ENCODE peak calls at places on chromosomes 12 and 14, in four cellular contexts. C, X, Q and U are unnamed samples.
A peak's percentile ranks its signal among the peaks of the same experiment; 100 is the strongest.

GRCh38 chr12:97556201-97556824 is 93.7 kb downstream of the RMST start:
- DNase-seq in C (no peak), X (no peak), Q (no peak), U (no peak)

GRCh38 chr12:10113920-10114319 is 15.1 kb upstream of the CLEC1A start:
- DNase-seq in X (no peak), C (no peak), Q (no peak), U (no peak)

GRCh38 chr12:62841841-62842240 is 93.1 kb downstream of the PPM1H start:
- DNase-seq in C (peak; percentile 35), Q (no peak), X (no peak), U (no peak)

GRCh38 chr14:101819251-101819990 is 57.9 kb downstream of the PPP2R5C start:
- DNase-seq in C (no peak), Q (no peak), X (no peak), U (no peak)

GRCh38 chr12:5432011-5432400 is at the start of gene NTF3:
- DNase-seq in Q (peak; percentile 76), C (no peak), X (no peak), U (no peak)

GRCh38 chr14:103512701-103513611 is 9.7 kb downstream of the CKB start:
- DNase-seq in X (no peak), Q (peak; percentile 80), C (no peak), U (peak; percentile 50)

GRCh38 chr12:68080577-68080976 is 79.0 kb downstream of the IFNG start:
- DNase-seq in C (no peak), X (no peak), Q (no peak), U (no peak)

GRCh38 chr14:52299692-52300278 is 14.3 kb upstream of the PTGER2 start:
- DNase-seq in C (peak; percentile 61), Q (peak; percentile 71), X (peak; percentile 31), U (peak; percentile 59)

GRCh38 chr12:24760162-24760561 is 188.7 kb downstream of the BCAT1 start:
- DNase-seq in Q (no peak), C (no peak), X (no peak), U (no peak)

GRCh38 chr14:100365741-100366140 is 42.6 kb downstream of the SLC25A47 start:
- DNase-seq in Q (no peak), X (no peak), C (no peak), U (no peak)

GRCh38 chr12:237026-237815 is 23.3 kb upstream of the SLC6A12 start:
- DNase-seq in C (no peak), X (no peak), Q (no peak), U (no peak)

GRCh38 chr12:80045594-80045993 is 53.7 kb upstream of the OTOGL start:
- DNase-seq in X (no peak), C (no peak), Q (peak; percentile 85), U (no peak)

GRCh38 chr12:116358850-116359761 is 81.6 kb upstream of the MED13L start:
- DNase-seq in X (peak; percentile 82), Q (peak; percentile 94), C (peak; percentile 99), U (peak; percentile 89)

DNA sequence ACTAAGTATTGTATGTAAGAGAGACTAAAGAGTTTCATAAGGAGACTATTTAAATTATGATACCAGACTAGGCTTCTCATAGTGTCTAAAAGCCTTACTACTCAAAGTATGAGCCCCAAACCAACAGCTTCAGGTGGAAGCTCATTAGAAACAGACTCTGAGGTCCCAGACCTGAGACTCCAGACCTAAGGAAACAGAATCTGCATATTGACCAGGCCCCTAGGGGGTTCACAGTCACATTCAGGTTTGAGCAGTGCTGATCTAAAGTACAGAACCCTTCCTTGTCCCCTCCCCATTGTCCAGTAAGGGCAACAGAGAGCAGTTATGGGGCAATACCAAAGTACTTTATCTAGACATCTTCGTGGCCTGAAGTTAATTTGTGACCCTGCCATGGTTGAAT is 87.7 kb downstream of the SSPN start:
- DNase-seq in C (peak; percentile 44), Q (no peak), X (no peak), U (no peak)
- TF ChIP-seq POLR2A in C (no peak), Q (no peak), X (no peak), U (no peak)

DNA sequence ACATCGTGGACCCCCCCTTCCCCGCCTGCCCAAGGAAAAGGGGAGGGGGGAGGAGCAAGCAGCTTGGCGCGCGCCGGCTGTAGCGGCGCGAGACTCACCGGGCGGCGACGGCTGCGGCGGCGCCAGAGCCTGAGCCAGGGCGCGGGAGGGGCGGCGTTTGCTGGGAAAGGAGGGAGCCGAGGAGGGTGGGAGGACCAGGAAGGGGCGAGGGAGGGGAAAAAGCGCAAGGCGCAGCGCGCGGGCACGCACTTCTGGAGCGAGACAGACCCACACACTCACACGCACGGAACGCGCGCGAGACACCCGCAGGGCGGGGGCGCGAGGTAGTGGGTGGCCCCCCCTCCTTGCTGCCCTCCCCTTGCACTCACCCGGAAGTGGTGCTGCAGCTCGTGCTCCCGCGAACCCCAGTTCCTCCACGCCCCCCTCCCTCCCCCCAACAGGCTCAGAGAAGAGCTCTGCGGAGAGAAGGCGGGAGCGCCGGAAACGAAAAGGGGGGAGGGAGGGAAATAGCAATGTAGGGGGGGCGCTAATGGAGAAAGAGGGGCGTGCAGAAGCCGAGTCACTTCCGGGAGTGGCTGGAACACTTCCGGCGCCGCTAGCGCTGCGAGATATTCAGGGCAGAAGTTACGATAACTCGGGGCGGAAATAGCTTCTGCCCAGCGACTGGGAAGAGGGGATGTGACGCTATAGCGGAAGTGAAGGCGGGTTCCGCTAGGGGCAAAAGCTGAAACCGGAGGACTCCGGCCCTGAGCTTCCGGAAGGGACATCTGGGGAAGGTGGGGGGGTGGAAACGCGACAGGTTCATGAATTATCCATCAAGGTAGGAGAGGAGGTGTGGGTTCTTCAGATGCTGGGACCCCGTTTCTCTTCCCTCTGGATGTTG is at the start of gene ZNF384:
- DNase-seq in C (peak; percentile 99), Q (peak; percentile 99), X (peak; percentile 98), U (peak; percentile 99)
- TF ChIP-seq POLR2A in C (peak; percentile 70), Q (peak; percentile 81), X (peak; percentile 62), U (peak; percentile 92)

GRCh38 chr14:24132976-24133375 is 2.5 kb downstream of the FITM1 start:
- DNase-seq in Q (no peak), C (no peak), X (no peak), U (no peak)

GRCh38 chr14:24133730-24134129 is 2.3 kb upstream of the PSME1 start:
- DNase-seq in C (no peak), X (no peak), Q (no peak), U (no peak)

GRCh38 chr14:24130717-24131548 is 474 bp downstream of the FITM1 start:
- DNase-seq in C (no peak), Q (no peak), X (no peak), U (no peak)

GRCh38 chr14:24131549-24131966 is 1.1 kb downstream of the FITM1 start:
- DNase-seq in X (no peak), C (no peak), Q (no peak), U (no peak)

DNA sequence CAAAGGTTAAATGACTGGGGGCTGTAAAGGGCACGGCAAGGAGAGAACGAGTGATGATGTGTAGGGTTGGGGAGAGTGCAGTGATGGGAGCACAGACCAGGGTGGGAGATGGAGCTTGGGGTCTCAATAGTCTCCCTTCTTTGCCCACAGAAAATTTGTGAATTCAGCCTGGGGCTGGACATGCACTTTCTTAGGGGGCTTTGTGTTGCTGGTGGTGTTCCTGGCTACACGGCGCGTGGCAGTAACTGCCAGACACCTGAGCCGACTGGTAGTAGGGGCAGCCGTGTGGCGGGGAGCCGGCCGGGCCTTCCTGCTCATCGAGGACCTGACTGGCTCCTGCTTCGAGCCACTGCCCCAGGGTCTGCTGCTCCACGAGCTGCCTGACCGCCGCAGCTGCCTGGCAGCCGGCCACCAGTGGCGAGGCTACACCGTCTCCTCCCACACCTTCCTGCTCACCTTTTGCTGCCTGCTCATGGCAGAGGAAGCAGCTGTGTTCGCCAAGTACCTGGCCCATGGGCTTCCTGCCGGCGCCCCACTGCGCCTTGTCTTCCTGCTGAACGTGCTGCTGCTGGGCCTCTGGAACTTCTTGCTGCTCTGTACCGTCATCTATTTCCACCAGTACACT is 1.7 kb downstream of the FITM1 start:
- DNase-seq in C (no peak), Q (no peak), X (no peak), U (no peak)
- TF ChIP-seq POLR2A in C (no peak), Q (no peak), X (no peak), U (no peak)

DNA sequence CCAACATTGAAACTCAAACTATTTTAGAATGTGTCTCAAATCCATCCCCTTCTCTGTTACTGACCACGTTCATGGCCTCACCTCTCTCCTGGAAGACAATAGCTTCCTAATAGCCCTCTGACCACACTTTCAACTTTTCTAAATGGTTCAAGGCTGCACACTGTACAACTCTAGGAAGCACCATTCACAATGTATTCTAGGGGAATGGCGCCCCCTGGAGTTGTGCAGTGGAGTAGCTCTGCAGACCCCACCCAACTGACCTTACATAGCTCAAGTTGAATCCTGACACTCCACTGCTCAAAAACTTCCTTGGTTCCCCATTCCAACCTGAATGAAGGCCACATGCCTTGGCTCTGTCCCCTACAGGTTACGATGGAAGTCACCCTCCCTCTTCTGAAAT is 77.6 kb downstream of the GAS2L3 start:
- DNase-seq in X (no peak), C (no peak), Q (no peak), U (no peak)
- TF ChIP-seq POLR2A in X (no peak), C (no peak), Q (no peak), U (no peak)

GRCh38 chr14:105062048-105062433 is 3.2 kb downstream of the GPR132 start:
- DNase-seq in X (no peak), Q (no peak), C (no peak), U (no peak)
- TF ChIP-seq POLR2A in X (no peak), Q (no peak), C (no peak), U (no peak)

GRCh38 chr14:93788557-93789365 is 476 bp upstream of the PRIMA1 start:
- DNase-seq in X (no peak), C (no peak), Q (no peak), U (no peak)
- TF ChIP-seq POLR2A in X (peak; percentile 31), C (no peak), Q (no peak), U (no peak)

DNA sequence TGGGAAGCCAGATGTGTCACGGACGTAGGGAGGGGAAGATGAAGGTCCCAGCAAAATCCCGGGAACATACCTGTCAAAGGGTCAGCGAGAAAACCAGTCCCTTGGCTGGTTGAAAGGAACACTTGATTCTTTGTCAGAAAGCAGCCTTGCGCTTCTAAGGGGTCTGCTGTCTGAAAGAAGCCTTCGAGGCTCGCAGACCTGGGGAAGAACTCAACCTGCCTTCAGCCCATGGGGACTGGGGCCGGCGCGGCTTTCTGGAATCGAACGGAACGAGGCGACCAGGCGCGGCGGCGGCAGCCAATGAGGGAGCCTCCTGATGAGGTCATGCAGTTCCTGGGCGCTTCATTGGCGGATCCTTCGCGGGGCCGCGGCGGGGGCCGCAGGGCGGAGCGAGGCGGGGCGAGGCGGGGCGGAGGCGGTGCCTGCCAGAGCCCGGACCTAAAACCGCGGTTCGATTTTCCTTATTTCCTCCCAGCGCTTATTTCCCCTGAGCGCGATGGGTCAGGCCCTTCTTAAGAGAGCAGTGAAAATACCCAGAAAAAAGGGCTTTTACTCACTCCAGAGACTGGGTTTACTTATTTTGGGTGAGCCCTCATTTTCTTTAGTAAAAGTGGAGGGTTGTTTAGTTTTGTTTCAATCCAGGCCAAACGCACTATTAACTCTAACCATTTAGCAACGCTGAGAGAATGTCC is 11.8 kb upstream of the TTC7B start:
- DNase-seq in C (peak; percentile 93), Q (peak; percentile 76), X (peak; percentile 73), U (peak; percentile 92)
- TF ChIP-seq POLR2A in C (peak; percentile 51), Q (no peak), X (no peak), U (peak; percentile 89)

DNA sequence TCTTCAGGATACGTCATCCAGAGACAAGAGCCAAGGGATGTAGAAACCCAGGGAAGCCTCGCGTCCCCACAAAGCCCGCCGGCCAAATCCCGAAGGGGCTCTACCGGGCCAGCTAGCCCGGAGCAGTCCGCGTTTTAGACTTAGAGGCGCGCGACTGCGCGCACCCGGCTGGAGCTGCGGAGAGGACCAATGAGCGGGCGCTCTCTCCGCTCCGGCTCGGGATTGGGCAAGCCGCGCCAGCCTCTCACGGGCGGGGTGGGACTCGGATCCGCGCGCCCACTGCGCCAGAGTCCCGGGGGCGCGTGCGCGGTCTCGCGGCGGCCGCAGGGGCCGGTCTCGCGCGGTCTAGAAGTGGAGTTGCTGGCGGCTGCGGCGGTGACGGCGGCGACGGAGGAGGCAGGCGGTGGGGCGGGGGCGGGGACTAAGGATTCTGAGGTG is 238 bp upstream of the PALS1 start:
- DNase-seq in Q (peak; percentile 96), C (peak; percentile 97), X (peak; percentile 90), U (peak; percentile 96)
- TF ChIP-seq POLR2A in Q (no peak), C (peak; percentile 48), X (no peak), U (peak; percentile 40)

GRCh38 chr12:48125985-48126384 is 6.8 kb downstream of the PFKM start:
- DNase-seq in X (no peak), Q (no peak), C (no peak), U (no peak)
- TF ChIP-seq POLR2A in X (no peak), Q (no peak), C (no peak), U (no peak)